ENCODE peak calls at places on chromosome X, in eight cellular contexts. O is fibroblast of lung, D is mammary epithelial cell, E is endothelial cell, Q is RWPE1, Z is ovary, J is NB4, T is kidney epithelial cell. A is an unnamed sample.
A peak's percentile ranks its signal among the peaks of the same experiment; 100 is the strongest.

GRCh38 chrX:110722135-110722534 is 73.5 kb downstream of the CHRDL1 start:
- DNase-seq in O (no peak), D (no peak), E (no peak), Q (no peak), Z (no peak), J (no peak), T (no peak), A (no peak)

GRCh38 chrX:36684053-36684452 is 324.1 kb upstream of the FAM47C start:
- DNase-seq in O (no peak), D (no peak), E (no peak), Q (no peak), Z (no peak), J (peak; percentile 1), T (no peak), A (no peak)

GRCh38 chrX:150649096-150649870 is 43.9 kb upstream of the MTMR1 start:
- DNase-seq in O (peak; percentile 68), D (no peak), E (no peak), Q (no peak), Z (peak; percentile 74), J (no peak), T (no peak), A (peak; percentile 4)

GRCh38 chrX:67727576-67727975 is 183.8 kb downstream of the AR start:
- DNase-seq in O (no peak), D (no peak), E (no peak), Q (no peak), Z (no peak), J (no peak), T (no peak), A (no peak)

GRCh38 chrX:11967986-11968385 is 170.3 kb upstream of the FRMPD4 start:
- DNase-seq in O (peak; percentile 42), D (peak; percentile 44), E (no peak), Q (no peak), Z (no peak), J (no peak), T (no peak), A (no peak)

GRCh38 chrX:68833855-68834331 is 5.1 kb downstream of the EFNB1 start:
- DNase-seq in O (no peak), D (peak; percentile 71), E (no peak), Q (no peak), Z (no peak), J (peak; percentile 28), T (no peak), A (no peak)

GRCh38 chrX:87376896-87377295 is 140.7 kb upstream of the KLHL4 start:
- DNase-seq in O (no peak), D (no peak), E (no peak), Q (no peak), Z (no peak), J (no peak), T (no peak), A (no peak)

GRCh38 chrX:63275127-63275526 is 76.0 kb downstream of the SPIN4 start:
- DNase-seq in O (no peak), D (peak; percentile 25), E (peak; percentile 51), Q (peak; percentile 5), Z (no peak), J (peak; percentile 19), T (no peak), A (no peak)

GRCh38 chrX:109578916-109579315 is 42.3 kb downstream of the NXT2 start:
- DNase-seq in O (no peak), D (no peak), E (no peak), Q (no peak), Z (no peak), J (no peak), T (no peak), A (no peak)

GRCh38 chrX:121886557-121886956 is 839.1 kb downstream of the GLUD2 start:
- DNase-seq in O (no peak), D (no peak), E (no peak), Q (peak; percentile 1), Z (no peak), J (no peak), T (no peak), A (no peak)

GRCh38 chrX:40314070-40314469 is 216.3 kb upstream of the BCOR start:
- DNase-seq in O (no peak), D (no peak), E (no peak), Q (no peak), Z (no peak), J (no peak), T (no peak), A (no peak)

GRCh38 chrX:154025230-154025629 is 5.5 kb upstream of the IRAK1 start:
- DNase-seq in O (no peak), D (peak; percentile 54), E (no peak), Q (no peak), Z (no peak), J (no peak), T (no peak), A (no peak)

GRCh38 chrX:118519411-118520205 is 24.0 kb downstream of the DOCK11 start:
- DNase-seq in O (peak; percentile 71), D (peak; percentile 15), E (no peak), Q (no peak), Z (no peak), J (no peak), T (no peak), A (no peak)

GRCh38 chrX:133151320-133151719 is 54.4 kb upstream of the USP26 start:
- DNase-seq in O (no peak), D (peak; percentile 43), E (no peak), Q (no peak), Z (no peak), J (no peak), T (peak; percentile 68), A (no peak)

GRCh38 chrX:136097871-136098805 is 49.2 kb upstream of the FHL1 start:
- DNase-seq in O (no peak), D (no peak), E (no peak), Q (no peak), Z (no peak), J (peak; percentile 85), T (no peak), A (no peak)

GRCh38 chrX:123153846-123154335 is 30.2 kb upstream of the GRIA3 start:
- DNase-seq in O (peak; percentile 53), D (peak; percentile 5), E (no peak), Q (no peak), Z (no peak), J (no peak), T (no peak), A (no peak)

GRCh38 chrX:133414399-133415275 is 652 bp downstream of the GPC4 start:
- DNase-seq in O (peak; percentile 28), D (peak; percentile 46), E (peak; percentile 21), Q (no peak), Z (peak; percentile 34), J (no peak), T (no peak), A (no peak)

GRCh38 chrX:45749375-45749774 is 548.7 kb upstream of the DIPK2B start:
- DNase-seq in O (no peak), D (no peak), E (no peak), Q (no peak), Z (no peak), J (peak; percentile 31), T (no peak), A (no peak)

GRCh38 chrX:45751156-45751555 is 550.5 kb upstream of the DIPK2B start:
- DNase-seq in O (no peak), D (no peak), E (no peak), Q (no peak), Z (no peak), J (no peak), T (no peak), A (no peak)

GRCh38 chrX:45748443-45748842 is 547.8 kb upstream of the DIPK2B start:
- DNase-seq in O (peak; percentile 61), D (no peak), E (no peak), Q (no peak), Z (no peak), J (no peak), T (no peak), A (no peak)

GRCh38 chrX:45747905-45748304 is 547.2 kb upstream of the DIPK2B start:
- DNase-seq in O (peak; percentile 67), D (peak; percentile 72), E (no peak), Q (no peak), Z (no peak), J (no peak), T (no peak), A (no peak)

GRCh38 chrX:45750639-45751038 is 550.0 kb upstream of the DIPK2B start:
- DNase-seq in O (peak; percentile 57), D (peak; percentile 74), E (no peak), Q (no peak), Z (no peak), J (no peak), T (no peak), A (no peak)
- TF ChIP-seq CTCF in O (no peak), D (no peak), E (no peak), Q (no peak), Z (no peak), J (no peak), T (no peak), A (no peak)

DNA sequence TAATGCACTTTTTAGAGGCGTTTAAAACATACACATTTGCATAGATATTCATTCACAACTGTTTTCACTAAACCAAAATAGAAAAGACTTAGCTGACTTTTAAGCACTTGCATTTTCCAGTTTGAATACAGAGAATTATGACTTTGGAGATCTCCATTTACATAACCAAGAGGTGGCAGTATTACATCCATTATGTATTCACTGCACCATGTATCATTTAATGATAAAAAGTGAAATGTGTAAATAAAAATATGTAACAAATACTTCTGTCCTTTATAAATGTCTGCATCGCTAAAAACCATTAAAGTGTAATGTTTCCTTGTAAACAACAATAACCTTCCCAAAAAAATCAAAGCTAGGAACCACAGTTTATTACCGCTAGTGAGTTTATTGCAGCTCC is 413.2 kb downstream of the FGF13 start:
- DNase-seq in O (no peak), D (no peak), E (no peak), Q (no peak), Z (no peak), J (no peak), T (no peak), A (no peak)
- TF ChIP-seq CTCF in O (no peak), D (no peak), E (no peak), Q (no peak), Z (no peak), J (no peak), T (no peak), A (no peak)

GRCh38 chrX:57528670-57529255 is 63.0 kb upstream of the ZXDB start:
- DNase-seq in O (no peak), D (peak; percentile 9), E (peak; percentile 9), Q (no peak), Z (no peak), J (peak; percentile 34), T (no peak), A (no peak)
- TF ChIP-seq CTCF in O (peak; percentile 13), D (peak; percentile 64), E (peak; percentile 24), Q (peak; percentile 11), Z (no peak), J (peak; percentile 54), T (peak; percentile 15), A (peak; percentile 23)

DNA sequence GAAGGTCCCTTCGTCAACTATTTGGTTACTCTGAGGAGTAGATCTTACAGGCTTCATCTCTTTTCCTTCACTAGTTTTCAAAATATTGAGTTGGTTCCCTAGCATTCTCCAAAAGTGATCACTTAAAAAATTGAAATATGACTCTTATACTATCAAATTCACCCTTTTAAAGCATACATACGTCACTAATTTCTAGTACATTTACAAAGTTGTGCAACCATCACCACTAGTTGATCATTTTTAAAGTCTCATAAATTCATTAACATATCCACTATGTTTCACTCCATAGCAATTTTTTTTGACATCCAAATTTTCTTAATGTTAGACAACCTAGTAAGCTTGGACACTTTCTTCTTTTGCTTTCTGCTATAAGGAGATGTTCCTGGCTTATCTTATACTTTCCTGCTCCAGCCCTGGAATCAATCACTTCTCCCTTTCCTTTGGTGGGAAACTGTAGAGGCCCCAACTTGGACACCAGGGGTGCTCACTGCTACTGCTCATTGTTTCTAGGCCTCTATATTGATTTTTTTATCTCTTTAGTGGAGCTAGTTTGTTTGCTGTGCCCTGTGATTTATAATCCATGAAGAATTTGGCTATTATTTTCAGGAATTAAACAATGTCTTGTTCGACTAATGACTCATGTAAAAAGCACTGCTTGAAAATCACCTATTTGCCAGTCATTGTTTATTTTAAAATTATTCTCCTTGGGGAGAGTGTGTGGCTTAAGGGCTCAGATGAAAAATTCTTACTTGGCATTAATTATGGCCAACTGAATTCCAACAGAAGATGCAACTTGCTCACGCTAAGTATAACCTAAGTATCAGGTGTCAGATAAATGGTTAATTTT is 4.0 kb upstream of the ZFX start:
- DNase-seq in O (peak; percentile 83), D (peak; percentile 58), E (no peak), Q (no peak), Z (no peak), J (no peak), T (peak; percentile 29), A (no peak)
- TF ChIP-seq CTCF in O (no peak), D (peak; percentile 3), E (no peak), Q (no peak), Z (no peak), J (no peak), T (peak; percentile 27), A (no peak)